ENCODE peak calls at places on chromosomes 1 and 21, in eight cellular contexts. B, T, H, S, C, A, X and R are unnamed samples.

GRCh38 chr1:76726251-76726650 is 141.0 kb upstream of the ST6GALNAC5 start:
- DNase-seq in B (no peak), T (no peak), H (no peak), S (no peak), C (no peak), A (no peak), X (peak), R (no peak)

GRCh38 chr1:60664079-60664478 is 418.3 kb upstream of the NFIA start:
- DNase-seq in B (no peak), T (no peak), H (no peak), S (no peak), C (no peak), A (no peak), X (no peak), R (no peak)

GRCh38 chr1:162389021-162389818 is 7.7 kb downstream of the C1orf226 start:
- DNase-seq in B (peak), T (no peak), H (no peak), S (peak), C (no peak), A (no peak), X (no peak), R (no peak)

GRCh38 chr1:157157481-157158190 is 19.4 kb upstream of the ETV3 start:
- DNase-seq in B (peak), T (no peak), H (no peak), S (no peak), C (no peak), A (no peak), X (no peak), R (no peak)

GRCh38 chr1:18009061-18009728 is 98.4 kb upstream of the IGSF21 start:
- DNase-seq in B (no peak), T (no peak), H (no peak), S (no peak), C (no peak), A (no peak), X (no peak), R (no peak)

GRCh38 chr1:51491166-51491981 is 27.7 kb downstream of the EPS15 start:
- DNase-seq in B (no peak), T (no peak), H (no peak), S (no peak), C (no peak), A (no peak), X (peak), R (no peak)

GRCh38 chr1:220785166-220786056 is 1.3 kb upstream of the MTARC1 start:
- DNase-seq in B (no peak), T (no peak), H (no peak), S (no peak), C (no peak), A (no peak), X (peak), R (no peak)

GRCh38 chr1:73604739-73605138 is 593.2 kb downstream of the LRRIQ3 start:
- DNase-seq in B (peak), T (no peak), H (no peak), S (no peak), C (no peak), A (no peak), X (no peak), R (no peak)

GRCh38 chr21:34511154-34511553 is 856 bp downstream of the KCNE1 start:
- DNase-seq in B (no peak), T (no peak), H (no peak), S (no peak), C (no peak), A (no peak), X (no peak), R (no peak)

GRCh38 chr1:174217787-174218574 is 58.7 kb downstream of the RABGAP1L start:
- DNase-seq in B (peak), T (peak), H (no peak), S (peak), C (no peak), A (no peak), X (no peak), R (no peak)

GRCh38 chr1:93686497-93687250 is 5.0 kb upstream of the BCAR3 start:
- DNase-seq in B (no peak), T (no peak), H (no peak), S (no peak), C (no peak), A (no peak), X (no peak), R (no peak)

GRCh38 chr1:150149490-150150453 is at the start of gene PLEKHO1:
- DNase-seq in B (peak), T (peak), H (peak), S (peak), C (no peak), A (peak), X (peak), R (peak)

GRCh38 chr1:191669629-191670028 is 488.6 kb upstream of the RGS18 start:
- DNase-seq in B (peak), T (no peak), H (no peak), S (no peak), C (no peak), A (no peak), X (no peak), R (no peak)

GRCh38 chr1:185645686-185646085 is 88.5 kb upstream of the HMCN1 start:
- DNase-seq in B (peak), T (no peak), H (no peak), S (no peak), C (no peak), A (no peak), X (no peak), R (no peak)

GRCh38 chr1:212162635-212163034 is 122.6 kb upstream of the PPP2R5A start:
- DNase-seq in B (peak), T (peak), H (peak), S (no peak), C (no peak), A (peak), X (no peak), R (no peak)

GRCh38 chr1:160993544-160993943 is 27.4 kb downstream of the F11R start:
- DNase-seq in B (peak), T (no peak), H (no peak), S (no peak), C (no peak), A (no peak), X (no peak), R (no peak)

GRCh38 chr1:207910678-207911354 is at the start of gene CD34:
- DNase-seq in B (peak), T (peak), H (peak), S (peak), C (no peak), A (peak), X (no peak), R (no peak)

GRCh38 chr1:41668967-41669366 is 184.5 kb upstream of the EDN2 start:
- DNase-seq in B (no peak), T (no peak), H (no peak), S (no peak), C (no peak), A (no peak), X (no peak), R (no peak)

GRCh38 chr1:30759718-30760281 is 2.2 kb upstream of the LAPTM5 start:
- DNase-seq in B (no peak), T (peak), H (no peak), S (no peak), C (no peak), A (no peak), X (no peak), R (no peak)
- H3K27ac ChIP-seq in B (no peak), T (peak), H (no peak), S (no peak), C (peak), A (no peak), X (no peak), R (peak)

GRCh38 chr1:228079601-228080263 is 2.8 kb upstream of the ARF1 start:
- DNase-seq in B (no peak), T (no peak), H (no peak), S (no peak), C (no peak), A (peak), X (no peak), R (peak)

GRCh38 chr1:228081144-228081543 is 1.4 kb upstream of the ARF1 start:
- DNase-seq in B (no peak), T (no peak), H (no peak), S (no peak), C (no peak), A (peak), X (no peak), R (peak)

GRCh38 chr1:228082260-228082974 is at the start of gene ARF1:
- DNase-seq in B (peak), T (peak), H (peak), S (peak), C (peak), A (peak), X (peak), R (peak)

GRCh38 chr1:228082975-228083870 is 715 bp downstream of the ARF1 start:
- DNase-seq in B (peak), T (peak), H (peak), S (peak), C (no peak), A (peak), X (peak), R (no peak)

DNA sequence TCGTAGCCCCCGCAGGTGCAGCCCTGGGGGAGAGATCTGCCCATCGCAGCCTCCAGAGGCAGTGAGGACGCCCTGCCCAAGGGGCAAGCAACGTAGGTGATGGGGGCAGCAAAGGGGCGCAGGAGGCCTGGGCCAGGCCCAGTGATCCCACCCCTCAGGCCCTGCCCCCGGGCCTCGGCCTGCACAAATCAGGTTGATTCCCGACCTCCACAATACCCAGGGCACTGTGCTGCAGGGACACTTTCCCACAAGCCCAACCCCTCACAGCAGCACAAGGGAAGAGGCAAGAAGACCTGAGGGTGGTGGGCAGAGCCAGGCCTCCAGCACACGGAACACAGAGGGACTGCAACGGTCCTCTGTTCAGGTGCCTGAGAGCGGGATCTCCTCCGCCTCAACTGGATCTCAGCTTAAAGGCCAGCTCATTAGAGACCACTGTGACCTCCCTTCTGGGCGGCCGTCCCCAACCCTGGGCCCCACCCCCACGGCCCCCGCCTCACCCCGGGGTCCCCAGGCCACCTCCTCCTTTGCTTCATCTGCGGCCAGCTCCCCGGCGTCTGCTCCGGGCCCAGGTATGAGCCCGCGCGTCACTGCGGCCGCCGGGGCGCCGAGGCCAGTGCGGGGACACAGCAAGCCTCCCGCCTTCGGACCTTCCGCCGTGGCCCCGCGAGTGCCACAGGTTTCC is 789 bp upstream of the ARF1 start:
- DNase-seq in B (no peak), T (no peak), H (no peak), S (peak), C (no peak), A (peak), X (no peak), R (peak)
- H3K27ac ChIP-seq in B (peak), T (peak), H (peak), S (peak), C (peak), A (peak), X (peak), R (peak)

GRCh38 chr1:80075351-80075750 is 1068.8 kb upstream of the ADGRL4 start:
- DNase-seq in B (no peak), T (no peak), H (no peak), S (peak), C (no peak), A (no peak), X (no peak), R (no peak)

DNA sequence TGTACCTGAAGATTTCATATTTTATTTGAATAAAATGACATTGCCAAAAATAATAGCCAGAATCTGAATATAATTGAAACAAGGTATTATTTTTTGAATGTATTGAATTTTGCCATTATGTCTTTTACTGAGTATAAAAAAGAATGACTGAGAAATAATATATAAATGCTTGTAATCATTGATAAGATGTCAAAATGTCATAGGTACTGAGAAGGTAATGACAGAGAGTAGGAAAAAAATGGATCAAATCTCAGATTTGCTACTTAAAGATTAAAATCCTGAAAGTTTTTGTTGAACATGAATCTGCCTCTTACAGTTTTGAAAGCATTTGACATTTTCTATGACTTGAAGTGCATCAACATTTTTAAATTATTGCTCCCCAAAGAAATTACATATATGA is 1069.9 kb upstream of the ADGRL4 start:
- DNase-seq in B (no peak), T (no peak), H (no peak), S (no peak), C (no peak), A (no peak), X (no peak), R (no peak)
- H3K27ac ChIP-seq in B (no peak), T (no peak), H (no peak), S (no peak), C (no peak), A (no peak), X (no peak), R (no peak)

GRCh38 chr1:16903458-16903796 is 7.6 kb downstream of the RNU1-2 start:
- DNase-seq in B (no peak), T (no peak), H (no peak), S (no peak), C (no peak), A (no peak), X (no peak), R (no peak)
- H3K27ac ChIP-seq in B (peak), T (peak), H (peak), S (no peak), C (peak), A (peak), X (peak), R (peak)

DNA sequence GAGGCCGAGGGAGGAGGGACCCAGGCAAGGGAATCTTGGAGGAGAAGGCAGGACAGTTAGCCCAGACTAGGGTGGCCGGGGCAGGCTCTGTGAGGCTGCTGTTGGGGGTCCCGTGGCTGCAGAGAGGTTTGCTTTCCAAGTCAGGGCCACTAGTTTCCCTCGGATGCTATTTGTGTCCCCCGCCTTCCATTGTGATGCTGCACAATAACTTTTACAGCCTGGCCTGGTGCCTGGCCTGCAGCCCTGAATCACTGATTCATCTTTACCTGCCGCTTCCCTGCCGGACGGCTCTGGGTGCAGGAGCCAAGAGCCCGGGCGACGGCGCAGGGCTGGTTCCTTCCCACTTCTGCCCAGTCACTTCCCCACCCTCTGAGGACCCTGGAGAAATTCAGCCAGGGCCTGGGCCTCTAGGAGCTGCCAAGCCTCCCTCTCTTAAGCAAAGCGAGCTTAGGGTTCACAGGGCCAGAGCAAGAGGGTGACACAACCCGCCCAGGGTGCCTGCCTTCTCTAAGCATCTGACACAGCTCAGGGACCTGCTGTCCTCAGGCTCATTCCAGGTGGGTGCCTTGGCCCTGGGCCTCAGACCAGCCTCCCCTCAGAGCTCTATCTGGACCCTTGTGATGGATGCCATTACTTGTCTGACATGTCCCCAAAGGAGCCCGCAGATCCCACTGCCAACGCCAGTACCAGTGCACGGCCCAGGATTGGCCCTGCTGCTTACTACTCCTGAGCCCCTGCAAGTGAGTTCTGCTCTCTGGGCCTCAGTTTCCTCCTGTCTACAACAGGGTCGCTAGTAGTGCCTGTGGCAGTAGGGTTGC is 381.1 kb upstream of the VAMP3 start:
- DNase-seq in B (peak), T (no peak), H (peak), S (no peak), C (no peak), A (no peak), X (peak), R (peak)
- H3K27ac ChIP-seq in B (no peak), T (no peak), H (peak), S (no peak), C (no peak), A (peak), X (no peak), R (no peak)

DNA sequence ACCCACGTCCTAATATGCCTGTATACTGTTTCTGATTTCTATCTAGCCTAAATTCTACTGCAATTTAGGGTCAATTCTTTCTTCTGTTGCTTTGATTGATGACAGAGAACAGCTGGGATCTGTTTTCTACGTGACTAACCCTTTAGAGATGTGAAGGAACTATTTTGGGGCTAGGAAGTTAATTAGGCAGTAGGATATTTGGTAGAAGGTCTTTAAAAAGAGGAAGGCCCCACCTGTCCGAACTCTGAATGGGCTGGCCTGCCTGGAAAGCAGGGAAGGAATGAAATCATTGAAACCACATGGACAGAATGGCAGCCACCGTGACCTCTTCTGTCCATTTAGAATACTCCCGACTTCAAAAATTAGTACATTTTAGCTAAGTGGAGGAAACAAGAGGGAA is 21.0 kb downstream of the EIF2D start:
- DNase-seq in B (peak), T (no peak), H (no peak), S (no peak), C (no peak), A (no peak), X (no peak), R (no peak)
- H3K27ac ChIP-seq in B (no peak), T (peak), H (no peak), S (no peak), C (no peak), A (no peak), X (no peak), R (no peak)

DNA sequence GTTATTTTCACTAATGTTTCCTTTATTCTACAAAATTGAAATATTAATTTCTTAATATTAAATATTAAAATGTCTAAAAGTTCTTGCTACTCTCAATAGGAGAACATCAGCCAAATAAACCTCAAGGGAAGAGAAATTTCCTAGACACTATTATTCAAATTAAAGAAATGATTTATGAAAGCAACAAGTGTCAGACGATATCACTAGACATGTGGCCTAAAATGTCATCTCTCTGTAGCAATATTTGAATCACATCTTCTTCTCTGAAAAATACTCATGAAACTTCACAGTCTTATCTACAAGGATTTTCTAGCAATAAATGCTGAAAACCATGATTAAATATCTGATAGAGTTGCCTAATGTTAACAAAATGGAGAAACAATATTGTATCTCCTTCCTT is 2.5 kb upstream of the SERBP1 start:
- DNase-seq in B (no peak), T (no peak), H (no peak), S (no peak), C (no peak), A (no peak), X (no peak), R (no peak)
- H3K27ac ChIP-seq in B (no peak), T (no peak), H (peak), S (no peak), C (no peak), A (peak), X (no peak), R (no peak)

DNA sequence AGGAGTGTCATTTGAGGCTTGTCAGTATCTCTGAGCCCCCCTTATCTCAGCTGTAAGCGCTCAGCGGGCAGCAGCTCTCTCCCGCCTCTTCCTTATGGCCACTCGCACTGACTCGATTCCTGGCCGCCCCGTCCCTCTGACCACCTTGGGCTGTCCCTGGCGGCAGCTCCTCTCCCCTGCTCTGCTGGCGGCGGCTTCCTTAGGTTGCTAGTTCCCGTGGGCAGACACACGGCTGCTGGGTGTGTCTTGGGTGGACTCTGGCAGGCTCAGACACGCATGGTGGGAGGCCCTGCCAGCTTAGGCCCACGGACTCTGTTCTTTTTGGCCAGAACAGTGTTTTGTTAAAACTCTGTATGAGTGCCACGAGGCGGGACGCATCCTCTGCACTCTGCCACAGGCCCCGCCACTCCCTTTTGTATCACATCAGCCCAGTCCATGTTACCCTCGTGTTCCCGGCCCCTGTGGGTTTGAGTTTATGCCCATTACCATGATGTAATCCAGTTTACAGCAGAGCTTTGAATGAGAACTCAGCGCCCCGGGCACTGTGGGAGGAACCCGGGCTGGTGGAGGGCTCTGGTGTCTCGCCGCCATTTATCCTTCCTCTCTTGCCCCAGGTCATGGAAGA is 45.9 kb downstream of the COQ8A start:
- DNase-seq in B (no peak), T (no peak), H (no peak), S (no peak), C (no peak), A (peak), X (peak), R (no peak)
- H3K27ac ChIP-seq in B (no peak), T (no peak), H (peak), S (no peak), C (peak), A (peak), X (no peak), R (peak)